ENCODE peak calls at places on chromosomes 16 and 17, in six cellular contexts. X is CD4-positive, CD25-positive, alpha-beta regulatory T cell; Z is heart left ventricle; B is cardiac muscle cell; G is fibroblast of mammary gland; V is mesenchymal stem cell. Y is an unnamed sample.

GRCh38 chr16:63789603-63790002 is 1332.3 kb downstream of the CDH11 start:
- DNase-seq in X (no peak), Z (no peak), B (peak; percentile 23), G (no peak), V (no peak), Y (peak; percentile 2)

GRCh38 chr16:15916323-15916722 is 27.9 kb upstream of the CEP20 start:
- DNase-seq in X (no peak), Z (no peak), B (no peak), G (no peak), V (no peak), Y (no peak)

GRCh38 chr17:82668631-82669099 is 20.4 kb upstream of the WDR45B start:
- DNase-seq in X (peak; percentile 48), Z (peak; percentile 48), B (peak; percentile 51), G (peak; percentile 38), V (peak; percentile 78), Y (peak; percentile 41)

GRCh38 chr17:78563189-78564145 is 13.7 kb downstream of the DNAH17 start:
- DNase-seq in X (no peak), Z (peak; percentile 82), B (peak; percentile 43), G (peak; percentile 20), V (no peak), Y (no peak)

GRCh38 chr16:86819523-86819887 is 241.2 kb downstream of the FOXL1 start:
- DNase-seq in X (no peak), Z (no peak), B (peak; percentile 24), G (no peak), V (no peak), Y (peak; percentile 51)

GRCh38 chr17:47219621-47220475 is 10.7 kb downstream of the MYL4 start:
- DNase-seq in X (no peak), Z (no peak), B (no peak), G (no peak), V (no peak), Y (no peak)

GRCh38 chr17:80254396-80255241 is 6.0 kb upstream of the RNF213 start:
- DNase-seq in X (peak; percentile 97), Z (no peak), B (peak; percentile 74), G (peak; percentile 88), V (peak; percentile 93), Y (peak; percentile 86)

GRCh38 chr16:66250686-66251405 is 115.6 kb upstream of the CDH5 start:
- DNase-seq in X (no peak), Z (peak; percentile 60), B (peak; percentile 96), G (peak; percentile 84), V (peak; percentile 81), Y (peak; percentile 88)

GRCh38 chr16:64705443-64705842 is 416.4 kb downstream of the CDH11 start:
- DNase-seq in X (no peak), Z (no peak), B (no peak), G (no peak), V (peak; percentile 66), Y (no peak)

GRCh38 chr17:80203448-80204092 is 16.6 kb downstream of the SGSH start:
- DNase-seq in X (no peak), Z (no peak), B (no peak), G (no peak), V (no peak), Y (no peak)

GRCh38 chr16:4709481-4709880 is 16.1 kb downstream of the NUDT16L1 start:
- DNase-seq in X (no peak), Z (no peak), B (no peak), G (peak; percentile 58), V (peak; percentile 28), Y (peak; percentile 19)

GRCh38 chr17:4142107-4142900 is 526 bp downstream of the ZZEF1 start:
- DNase-seq in X (peak; percentile 51), Z (peak; percentile 21), B (peak; percentile 44), G (no peak), V (peak; percentile 56), Y (peak; percentile 51)

GRCh38 chr17:65294184-65294719 is 157.1 kb downstream of the RGS9 start:
- DNase-seq in X (peak; percentile 48), Z (peak; percentile 30), B (peak; percentile 83), G (peak; percentile 70), V (peak; percentile 59), Y (peak; percentile 86)

GRCh38 chr17:38617074-38617860 is 11.5 kb upstream of the SRCIN1 start:
- DNase-seq in X (no peak), Z (no peak), B (no peak), G (no peak), V (no peak), Y (no peak)

GRCh38 chr17:2704031-2704889 is 7.3 kb downstream of the CLUH start:
- DNase-seq in X (no peak), Z (peak; percentile 8), B (no peak), G (no peak), V (no peak), Y (no peak)

GRCh38 chr17:9522074-9522473 is 53.5 kb downstream of the STX8 start:
- DNase-seq in X (peak; percentile 30), Z (peak; percentile 16), B (peak; percentile 75), G (peak; percentile 70), V (peak; percentile 67), Y (peak; percentile 84)

GRCh38 chr16:87474017-87474416 is 18.8 kb downstream of the ZCCHC14 start:
- DNase-seq in X (no peak), Z (no peak), B (no peak), G (no peak), V (no peak), Y (no peak)

GRCh38 chr17:65515512-65515911 is 45.9 kb downstream of the AXIN2 start:
- DNase-seq in X (no peak), Z (no peak), B (no peak), G (no peak), V (no peak), Y (no peak)

GRCh38 chr17:79985361-79985760 is 50.3 kb downstream of the TBC1D16 start:
- DNase-seq in X (no peak), Z (no peak), B (no peak), G (no peak), V (no peak), Y (no peak)

GRCh38 chr16:13931845-13932244 is 11.9 kb downstream of the ERCC4 start:
- DNase-seq in X (peak; percentile 6), Z (no peak), B (no peak), G (peak; percentile 65), V (no peak), Y (no peak)

GRCh38 chr16:13436641-13437423 is 483.1 kb upstream of the ERCC4 start:
- DNase-seq in X (no peak), Z (no peak), B (no peak), G (peak; percentile 69), V (no peak), Y (no peak)

GRCh38 chr16:31295206-31295605 is 35.4 kb downstream of the ITGAM start:
- DNase-seq in X (no peak), Z (no peak), B (no peak), G (no peak), V (no peak), Y (no peak)
- H3K4me3 ChIP-seq in X (no peak overlapping the region), Z (no peak overlapping the region), B (no peak overlapping the region), G (no peak overlapping the region), V (no peak overlapping the region), Y (no peak overlapping the region)

DNA sequence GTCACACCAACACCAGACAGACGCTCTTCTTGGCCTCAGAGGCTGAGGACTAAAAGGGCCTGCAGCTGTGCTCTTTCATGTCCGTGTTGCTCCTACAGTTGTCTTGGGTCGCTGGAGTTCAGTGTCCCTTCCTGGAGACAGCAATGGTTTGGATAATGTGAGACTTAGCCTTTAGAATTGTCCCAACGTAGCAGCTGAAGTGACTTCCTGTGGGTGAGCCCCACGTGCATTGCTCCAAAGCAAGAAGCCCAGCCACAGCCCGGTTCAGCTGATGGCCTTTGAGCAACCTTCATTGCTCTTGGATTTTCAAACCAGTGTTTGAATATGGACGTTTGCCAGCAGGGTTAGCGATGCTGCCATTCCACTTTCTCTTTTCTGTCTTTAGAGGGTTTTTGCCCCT is 19.8 kb downstream of the TMEM11 start:
- DNase-seq in X (no peak), Z (no peak), B (peak; percentile 17), G (no peak), V (no peak), Y (peak; percentile 23)
- H3K4me3 ChIP-seq in X (no peak overlapping the region), Z (no peak overlapping the region), B (no peak overlapping the region), G (no peak overlapping the region), V (no peak overlapping the region), Y (no peak overlapping the region)

GRCh38 chr16:27402964-27403600 is 1.1 kb downstream of the IL21R start:
- DNase-seq in X (peak; percentile 68), Z (no peak), B (no peak), G (no peak), V (no peak), Y (no peak)

GRCh38 chr16:27401768-27402568 is at the start of gene IL21R:
- DNase-seq in X (peak; percentile 93), Z (peak; percentile 70), B (peak; percentile 69), G (peak; percentile 43), V (no peak), Y (peak; percentile 68)

GRCh38 chr16:27404163-27404823 is 2.3 kb downstream of the IL21R start:
- DNase-seq in X (peak; percentile 43), Z (no peak), B (no peak), G (no peak), V (no peak), Y (no peak)

GRCh38 chr16:27402569-27402963 is 592 bp downstream of the IL21R start:
- DNase-seq in X (no peak), Z (no peak), B (no peak), G (no peak), V (no peak), Y (no peak)

DNA sequence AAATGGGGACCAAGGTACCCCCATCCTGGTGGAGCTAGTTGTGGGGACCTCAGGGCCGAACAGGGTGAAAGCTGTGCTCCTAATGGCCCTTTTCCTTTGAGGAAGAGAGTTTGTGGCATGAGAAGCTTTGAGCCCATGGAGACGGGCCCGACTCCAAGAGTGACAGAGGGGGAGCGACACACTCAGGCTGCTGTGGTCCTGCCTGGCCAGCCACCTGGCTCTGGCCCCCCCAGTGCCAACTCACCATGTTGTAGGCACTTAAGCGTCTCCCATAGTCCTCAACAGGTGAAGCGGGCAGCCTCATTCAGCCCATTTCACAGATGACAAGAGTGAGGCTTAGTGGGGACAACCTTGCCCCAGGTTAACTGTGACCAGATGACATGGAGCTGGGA is 1.6 kb downstream of the IL21R start:
- DNase-seq in X (no peak), Z (no peak), B (no peak), G (no peak), V (no peak), Y (no peak)
- H3K4me3 ChIP-seq in X (peak overlapping the region; percentile 94), Z (no peak overlapping the region), B (no peak overlapping the region), G (no peak overlapping the region), V (no peak overlapping the region), Y (no peak overlapping the region)

GRCh38 chr17:29005936-29006438 is at the start of gene SEZ6:
- DNase-seq in X (peak; percentile 39), Z (peak; percentile 72), B (peak; percentile 76), G (peak; percentile 29), V (peak; percentile 61), Y (peak; percentile 72)
- H3K4me3 ChIP-seq in X (no peak within 1 kb of the TSS), Z (peak within 1 kb of the TSS; percentile 29), B (peak within 1 kb of the TSS; percentile 20), G (no peak within 1 kb of the TSS), V (no peak within 1 kb of the TSS), Y (no peak within 1 kb of the TSS)